ENCODE peak calls at places on chromosome 13, in five cellular contexts. O is H1, H is transverse colon, Q is HCT116, E is GM12878. R is an unnamed sample.

GRCh38 chr13:70523622-70524021 is 415.4 kb upstream of the KLHL1 start:
- DNase-seq in E (no peak), H (no peak), Q (no peak), O (no peak), R (no peak)

GRCh38 chr13:73119612-73120011 is 60.8 kb downstream of the KLF5 start:
- DNase-seq in O (no peak), H (no peak), E (no peak), Q (no peak), R (no peak)

GRCh38 chr13:113647351-113648217 is 10.4 kb downstream of the ATP4B start:
- DNase-seq in H (peak; percentile 94), E (no peak), O (no peak), Q (peak; percentile 19), R (peak; percentile 97)

GRCh38 chr13:107234315-107234714 is 666.4 kb upstream of the ARGLU1 start:
- DNase-seq in Q (no peak), O (no peak), H (no peak), E (no peak), R (no peak)

GRCh38 chr13:24618219-24618955 is 61.8 kb upstream of the ATP12A start:
- DNase-seq in E (peak; percentile 40), Q (no peak), H (peak; percentile 41), O (no peak), R (peak; percentile 58)

GRCh38 chr13:113486698-113487097 is 3.8 kb downstream of the DCUN1D2 start:
- DNase-seq in Q (no peak), O (no peak), H (no peak), E (no peak), R (no peak)

GRCh38 chr13:78976696-78977095 is 317.7 kb upstream of the OBI1 start:
- DNase-seq in O (no peak), Q (no peak), H (no peak), E (no peak), R (no peak)

GRCh38 chr13:35720690-35721554 is 244.4 kb upstream of the MAB21L1 start:
- DNase-seq in O (peak; percentile 60), E (no peak), Q (peak; percentile 13), H (peak; percentile 42), R (peak; percentile 31)

GRCh38 chr13:77386880-77387606 is 60.1 kb upstream of the MYCBP2 start:
- DNase-seq in H (no peak), O (no peak), Q (no peak), E (no peak), R (no peak)

GRCh38 chr13:28179974-28180373 is 41.6 kb downstream of the PAN3 start:
- DNase-seq in Q (no peak), H (no peak), O (no peak), E (no peak), R (no peak)

GRCh38 chr13:71864981-71865857 is 1.8 kb downstream of the DACH1 start:
- DNase-seq in E (no peak), O (no peak), H (peak; percentile 21), Q (no peak), R (peak; percentile 40)

GRCh38 chr13:74219571-74219970 is 85.4 kb upstream of the KLF12 start:
- DNase-seq in H (no peak), E (no peak), O (no peak), Q (no peak), R (no peak)

GRCh38 chr13:59898066-59898465 is 265.7 kb downstream of the DIAPH3 start:
- DNase-seq in H (no peak), Q (no peak), O (no peak), E (no peak), R (no peak)

GRCh38 chr13:73063166-73063565 is 4.4 kb downstream of the KLF5 start:
- DNase-seq in H (no peak), E (no peak), O (no peak), Q (no peak), R (no peak)

GRCh38 chr13:35162420-35162819 is 220.3 kb downstream of the NBEA start:
- DNase-seq in Q (no peak), H (no peak), O (no peak), E (no peak), R (no peak)

DNA sequence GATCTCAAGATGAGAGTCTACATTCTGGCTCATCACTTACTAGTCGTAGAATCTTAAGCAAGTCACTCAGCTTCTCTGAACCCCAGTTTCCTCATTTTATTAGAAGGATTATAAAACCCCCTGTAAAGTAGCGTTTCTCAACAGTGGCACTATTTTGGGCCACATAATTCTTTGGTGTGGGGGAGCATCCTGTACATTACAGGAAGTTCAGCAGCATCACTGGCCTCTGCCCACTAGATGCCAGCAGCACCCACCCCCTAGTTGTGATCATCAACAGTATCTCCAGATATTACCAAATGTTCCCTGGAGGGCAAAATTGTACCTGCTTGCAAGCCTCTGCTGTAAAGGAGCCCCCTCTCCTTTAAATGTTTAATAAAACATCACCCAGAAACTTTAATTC is 22.6 kb downstream of the STARD13 start:
- DNase-seq in H (no peak), E (no peak), Q (no peak), O (no peak), R (no peak)
- TF ChIP-seq CTCF in H (no peak), E (peak; percentile 6), Q (no peak), O (no peak), R (no peak)

DNA sequence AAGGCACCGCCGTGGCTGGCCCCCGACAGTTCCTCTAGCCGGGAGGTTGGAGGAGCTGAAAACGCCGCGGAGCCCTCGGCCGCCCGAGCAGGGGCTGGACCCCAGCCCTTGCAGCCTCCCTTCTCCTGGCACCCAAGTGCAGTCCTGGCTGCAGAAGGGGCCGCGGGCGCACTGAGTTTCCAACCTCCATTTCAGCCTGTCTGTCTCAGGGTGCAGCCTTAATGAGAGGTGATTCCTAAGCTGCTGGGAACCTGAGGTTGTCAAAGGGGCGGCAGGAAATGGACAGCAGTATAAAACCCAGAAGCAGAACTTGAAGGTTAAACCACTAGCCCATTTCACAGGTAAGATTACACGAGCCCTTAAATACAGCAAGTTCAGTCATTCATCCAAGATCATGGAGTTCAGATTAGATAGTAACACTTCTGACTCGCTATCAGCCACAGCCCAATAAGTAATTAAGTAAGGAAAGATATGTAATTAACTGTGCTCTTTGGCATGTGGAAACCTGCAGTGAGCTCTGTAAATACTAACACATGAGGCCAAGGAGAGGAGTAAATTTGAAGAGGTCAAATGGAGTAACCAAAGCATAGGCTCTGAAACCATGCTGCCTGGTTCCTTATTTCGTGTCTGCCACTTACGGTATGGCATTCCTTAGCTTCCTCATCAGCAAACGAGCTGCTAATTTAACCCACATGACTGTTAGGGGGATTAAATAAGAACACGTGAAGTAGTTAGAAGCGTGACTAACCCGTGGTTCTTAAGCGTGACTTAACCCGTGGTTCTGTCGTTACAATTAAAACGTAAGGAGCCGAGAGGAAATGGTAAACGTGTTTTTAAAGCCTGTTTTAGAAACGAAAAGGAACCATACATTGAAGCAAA is 682 bp downstream of the SETDB2 start:
- DNase-seq in H (peak; percentile 35), O (no peak), E (peak; percentile 46), Q (no peak), R (no peak)
- TF ChIP-seq POLR2A in H (peak; percentile 6), O (peak; percentile 29), E (no peak), Q (no peak), R (no peak)

GRCh38 chr13:97977982-97978381 is 24.5 kb downstream of the IPO5 start:
- DNase-seq in Q (no peak), H (no peak), E (no peak), O (no peak), R (no peak)

GRCh38 chr13:97975851-97976550 is 22.5 kb downstream of the IPO5 start:
- DNase-seq in O (peak; percentile 73), H (peak; percentile 93), E (no peak), Q (peak; percentile 42), R (peak; percentile 94)

GRCh38 chr13:97975280-97975850 is 21.9 kb downstream of the IPO5 start:
- DNase-seq in E (no peak), H (no peak), Q (no peak), O (no peak), R (no peak)

GRCh38 chr13:97977376-97977705 is 23.9 kb downstream of the IPO5 start:
- DNase-seq in H (no peak), O (no peak), E (no peak), Q (no peak), R (no peak)

GRCh38 chr13:97976551-97977375 is 23.3 kb downstream of the IPO5 start:
- DNase-seq in Q (no peak), H (peak; percentile 16), O (no peak), E (no peak), R (peak; percentile 23)
- TF ChIP-seq POLR2AphosphoS5 in Q (peak; percentile 9), H (no peak), O (peak; percentile 58), E (no peak), R (no peak)

GRCh38 chr13:51823861-51824260 is 19.9 kb upstream of the DHRS12 start:
- DNase-seq in H (no peak), O (no peak), Q (no peak), E (no peak), R (no peak)

GRCh38 chr13:51825681-51826254 is 19.2 kb downstream of the TMEM272 start:
- DNase-seq in Q (no peak), H (no peak), O (no peak), E (no peak), R (no peak)

GRCh38 chr13:51827254-51827653 is 17.7 kb downstream of the TMEM272 start:
- DNase-seq in H (no peak), Q (no peak), E (no peak), O (no peak), R (no peak)

GRCh38 chr13:51825165-51825592 is 19.8 kb downstream of the TMEM272 start:
- DNase-seq in H (no peak), O (no peak), Q (no peak), E (no peak), R (no peak)

DNA sequence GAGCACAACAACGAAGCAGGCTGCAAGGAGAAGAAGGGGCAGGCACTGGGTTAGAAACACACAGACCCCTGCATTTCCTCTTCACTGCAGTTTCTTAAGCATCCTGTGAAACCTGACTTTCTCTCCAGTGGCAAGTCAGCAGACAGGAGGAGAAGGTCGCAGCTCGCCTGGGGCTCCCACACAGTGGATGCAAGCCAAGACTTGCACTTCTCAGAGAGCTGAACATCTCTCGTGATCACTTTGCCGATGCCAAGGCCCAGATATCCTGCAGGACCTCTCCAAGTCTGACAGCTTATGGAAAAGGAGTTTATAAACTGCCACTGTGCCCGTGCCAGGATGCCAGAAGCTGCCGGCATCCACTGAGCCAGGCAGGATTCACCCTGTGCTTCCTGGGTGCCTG is 18.4 kb downstream of the TMEM272 start:
- DNase-seq in O (no peak), H (peak; percentile 37), Q (no peak), E (no peak), R (no peak)
- TF ChIP-seq CTCF in O (no peak), H (no peak), Q (no peak), E (no peak), R (no peak)

DNA sequence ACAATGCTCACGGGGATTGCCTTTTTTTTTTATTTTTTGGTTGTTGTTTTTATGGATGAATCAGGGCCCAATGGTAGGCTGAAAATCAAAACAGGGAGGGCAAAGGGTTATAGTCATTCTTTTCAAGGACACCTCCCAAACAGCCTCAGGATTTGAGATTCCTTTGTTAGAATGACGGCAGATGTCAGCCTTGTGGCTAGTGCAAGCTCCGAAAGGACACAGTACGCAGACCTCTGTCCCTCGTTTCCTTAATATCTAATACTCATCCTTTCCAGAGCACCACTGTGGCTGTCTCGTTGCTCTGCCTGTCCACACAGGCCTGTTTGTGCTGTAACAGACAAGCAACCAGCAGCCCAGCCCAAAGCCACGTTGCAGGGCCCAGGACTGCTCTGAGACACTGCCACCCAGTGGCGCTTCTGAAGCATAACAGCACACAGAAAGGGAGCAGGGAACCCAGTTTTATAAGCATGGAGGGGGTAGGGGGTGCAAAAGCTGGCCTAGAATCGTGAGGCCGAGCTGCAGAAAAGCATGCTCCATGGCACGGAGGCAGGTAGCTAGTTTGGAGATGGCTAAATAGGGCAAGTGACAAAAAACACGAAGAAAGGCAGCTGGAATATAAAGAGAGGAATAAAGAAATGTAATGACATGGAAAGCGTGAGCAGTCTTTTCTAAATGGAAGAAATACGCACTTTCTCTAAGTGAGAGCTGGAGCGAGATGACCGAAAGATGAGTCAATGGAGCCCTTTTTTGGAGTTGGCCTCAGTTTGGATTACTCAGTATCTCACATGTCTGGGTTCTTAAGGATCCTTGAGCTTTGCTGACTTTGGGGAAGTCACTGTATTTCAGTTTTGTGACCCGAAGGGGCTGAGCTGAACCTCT is 40.7 kb upstream of the MEDAG start:
- DNase-seq in Q (peak; percentile 78), H (peak; percentile 80), O (peak; percentile 72), E (no peak), R (peak; percentile 79)
- TF ChIP-seq POLR2A in Q (no peak), H (peak; percentile 13), O (no peak), E (no peak), R (no peak)

R was measured in upper lobe of left lung.